ENCODE peak calls at places on chromosomes 1 and 21, in nine cellular contexts. One of them, this sample, is unnamed. For H3K36me3, the result is how much of the 10 kb centered on the place peaks cover.

GRCh38 chr1:15417365-15417934 is 7.8 kb downstream of the EFHD2 start:
- DNase-seq in IMR-90: peak
- DNase-seq in neural progenitor cell: no peak
- DNase-seq in prostate gland: no peak
- DNase-seq in cardiac muscle cell: no peak
- DNase-seq in ascending aorta: no peak
- DNase-seq in aorta: peak
- DNase-seq in fibroblast of lung: peak
- DNase-seq in esophagus muscularis mucosa: no peak
- DNase-seq in this sample: peak

GRCh38 chr1:68010543-68010942 is 39.9 kb downstream of the DIRAS3 start:
- DNase-seq in IMR-90: peak
- DNase-seq in neural progenitor cell: no peak
- DNase-seq in prostate gland: no peak
- DNase-seq in cardiac muscle cell: no peak
- DNase-seq in ascending aorta: no peak
- DNase-seq in aorta: no peak
- DNase-seq in fibroblast of lung: no peak
- DNase-seq in esophagus muscularis mucosa: no peak
- DNase-seq in this sample: no peak

GRCh38 chr21:44423312-44423821 is 31.9 kb upstream of the LRRC3 start:
- DNase-seq in IMR-90: no peak
- DNase-seq in neural progenitor cell: no peak
- DNase-seq in prostate gland: no peak
- DNase-seq in cardiac muscle cell: no peak
- DNase-seq in ascending aorta: peak
- DNase-seq in aorta: peak
- DNase-seq in fibroblast of lung: no peak
- DNase-seq in esophagus muscularis mucosa: no peak
- DNase-seq in this sample: peak

GRCh38 chr21:44279621-44280260 is 5.9 kb upstream of the AIRE start:
- DNase-seq in IMR-90: no peak
- DNase-seq in neural progenitor cell: no peak
- DNase-seq in prostate gland: no peak
- DNase-seq in cardiac muscle cell: no peak
- DNase-seq in ascending aorta: no peak
- DNase-seq in aorta: peak
- DNase-seq in fibroblast of lung: no peak
- DNase-seq in esophagus muscularis mucosa: no peak
- DNase-seq in this sample: no peak

GRCh38 chr1:56418047-56418680 is 161.2 kb downstream of the PLPP3 start:
- DNase-seq in IMR-90: no peak
- DNase-seq in neural progenitor cell: no peak
- DNase-seq in prostate gland: no peak
- DNase-seq in cardiac muscle cell: no peak
- DNase-seq in ascending aorta: no peak
- DNase-seq in aorta: no peak
- DNase-seq in fibroblast of lung: no peak
- DNase-seq in esophagus muscularis mucosa: no peak
- DNase-seq in this sample: no peak

GRCh38 chr1:234763361-234763760 is 153.4 kb upstream of the IRF2BP2 start:
- DNase-seq in IMR-90: no peak
- DNase-seq in neural progenitor cell: no peak
- DNase-seq in prostate gland: no peak
- DNase-seq in cardiac muscle cell: no peak
- DNase-seq in ascending aorta: no peak
- DNase-seq in aorta: no peak
- DNase-seq in fibroblast of lung: no peak
- DNase-seq in esophagus muscularis mucosa: no peak
- DNase-seq in this sample: no peak

GRCh38 chr1:234851450-234852438 is 241.8 kb upstream of the IRF2BP2 start:
- DNase-seq in IMR-90: peak
- DNase-seq in neural progenitor cell: no peak
- DNase-seq in prostate gland: no peak
- DNase-seq in cardiac muscle cell: no peak
- DNase-seq in ascending aorta: no peak
- DNase-seq in aorta: peak
- DNase-seq in fibroblast of lung: peak
- DNase-seq in esophagus muscularis mucosa: no peak
- DNase-seq in this sample: no peak

GRCh38 chr1:7079637-7080036 is 294.4 kb downstream of the CAMTA1 start:
- DNase-seq in IMR-90: no peak
- DNase-seq in neural progenitor cell: no peak
- DNase-seq in prostate gland: no peak
- DNase-seq in cardiac muscle cell: no peak
- DNase-seq in ascending aorta: no peak
- DNase-seq in aorta: no peak
- DNase-seq in fibroblast of lung: no peak
- DNase-seq in esophagus muscularis mucosa: no peak
- DNase-seq in this sample: no peak

GRCh38 chr1:46714976-46715375 is 3.9 kb downstream of the EFCAB14 start:
- DNase-seq in IMR-90: no peak
- DNase-seq in neural progenitor cell: no peak
- DNase-seq in prostate gland: no peak
- DNase-seq in cardiac muscle cell: no peak
- DNase-seq in ascending aorta: no peak
- DNase-seq in aorta: no peak
- DNase-seq in fibroblast of lung: no peak
- DNase-seq in esophagus muscularis mucosa: no peak
- DNase-seq in this sample: no peak
- H3K36me3 ChIP-seq in IMR-90: under half
- H3K36me3 ChIP-seq in neural progenitor cell: under half
- H3K36me3 ChIP-seq in prostate gland: under half
- H3K36me3 ChIP-seq in cardiac muscle cell: under half
- H3K36me3 ChIP-seq in ascending aorta: under half
- H3K36me3 ChIP-seq in aorta: under half
- H3K36me3 ChIP-seq in fibroblast of lung: under half
- H3K36me3 ChIP-seq in esophagus muscularis mucosa: under half
- H3K36me3 ChIP-seq in this sample: under half

GRCh38 chr1:110899458-110899843 is 26.5 kb downstream of the CD53 start:
- DNase-seq in IMR-90: no peak
- DNase-seq in neural progenitor cell: no peak
- DNase-seq in prostate gland: no peak
- DNase-seq in cardiac muscle cell: no peak
- DNase-seq in ascending aorta: no peak
- DNase-seq in aorta: no peak
- DNase-seq in fibroblast of lung: no peak
- DNase-seq in esophagus muscularis mucosa: no peak
- DNase-seq in this sample: no peak

GRCh38 chr1:110903853-110904500 is 31.0 kb downstream of the CD53 start:
- DNase-seq in IMR-90: no peak
- DNase-seq in neural progenitor cell: no peak
- DNase-seq in prostate gland: no peak
- DNase-seq in cardiac muscle cell: no peak
- DNase-seq in ascending aorta: no peak
- DNase-seq in aorta: no peak
- DNase-seq in fibroblast of lung: no peak
- DNase-seq in esophagus muscularis mucosa: no peak
- DNase-seq in this sample: no peak

GRCh38 chr1:110897685-110898084 is 24.7 kb downstream of the CD53 start:
- DNase-seq in IMR-90: no peak
- DNase-seq in neural progenitor cell: no peak
- DNase-seq in prostate gland: no peak
- DNase-seq in cardiac muscle cell: no peak
- DNase-seq in ascending aorta: no peak
- DNase-seq in aorta: no peak
- DNase-seq in fibroblast of lung: no peak
- DNase-seq in esophagus muscularis mucosa: no peak
- DNase-seq in this sample: no peak

GRCh38 chr1:110898734-110899457 is 25.9 kb downstream of the CD53 start:
- DNase-seq in IMR-90: no peak
- DNase-seq in neural progenitor cell: no peak
- DNase-seq in prostate gland: no peak
- DNase-seq in cardiac muscle cell: no peak
- DNase-seq in ascending aorta: no peak
- DNase-seq in aorta: no peak
- DNase-seq in fibroblast of lung: no peak
- DNase-seq in esophagus muscularis mucosa: no peak
- DNase-seq in this sample: no peak

DNA sequence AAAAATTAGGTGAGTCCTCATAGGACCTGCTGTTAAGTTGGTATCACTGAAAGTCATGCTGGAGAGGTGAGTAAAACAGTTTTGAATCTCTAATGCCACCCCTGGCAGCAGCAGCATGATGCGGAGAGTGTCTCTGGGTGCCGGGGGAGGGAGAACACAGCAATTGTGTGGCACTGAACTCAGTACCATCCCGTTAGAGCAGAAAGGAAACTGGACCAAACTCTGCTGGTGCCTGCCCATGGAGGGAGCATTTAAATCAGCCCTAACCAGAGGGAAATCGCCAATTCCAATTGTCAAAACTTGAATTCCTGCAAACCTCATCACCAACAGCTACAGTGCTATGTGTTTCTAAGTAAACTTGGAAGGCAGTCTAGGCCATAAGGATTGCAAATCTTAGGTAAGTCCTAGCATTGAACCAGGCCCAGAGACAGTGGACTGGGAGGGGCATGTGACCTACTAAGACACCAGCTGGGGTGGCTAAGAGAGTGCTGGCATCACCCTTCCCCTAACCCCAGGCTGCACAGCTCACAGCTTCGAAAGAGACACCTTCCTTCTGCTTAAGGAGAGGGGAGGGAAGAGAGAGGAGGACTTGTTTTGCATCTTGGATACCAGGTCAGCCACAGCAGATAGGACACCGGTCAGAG is 30.0 kb downstream of the CD53 start:
- DNase-seq in IMR-90: no peak
- DNase-seq in neural progenitor cell: no peak
- DNase-seq in prostate gland: no peak
- DNase-seq in cardiac muscle cell: no peak
- DNase-seq in ascending aorta: no peak
- DNase-seq in aorta: no peak
- DNase-seq in fibroblast of lung: no peak
- DNase-seq in esophagus muscularis mucosa: no peak
- DNase-seq in this sample: no peak
- H3K36me3 ChIP-seq in IMR-90: under half
- H3K36me3 ChIP-seq in neural progenitor cell: under half
- H3K36me3 ChIP-seq in prostate gland: under half
- H3K36me3 ChIP-seq in cardiac muscle cell: under half
- H3K36me3 ChIP-seq in ascending aorta: under half
- H3K36me3 ChIP-seq in aorta: under half
- H3K36me3 ChIP-seq in fibroblast of lung: under half
- H3K36me3 ChIP-seq in esophagus muscularis mucosa: under half
- H3K36me3 ChIP-seq in this sample: under half

DNA sequence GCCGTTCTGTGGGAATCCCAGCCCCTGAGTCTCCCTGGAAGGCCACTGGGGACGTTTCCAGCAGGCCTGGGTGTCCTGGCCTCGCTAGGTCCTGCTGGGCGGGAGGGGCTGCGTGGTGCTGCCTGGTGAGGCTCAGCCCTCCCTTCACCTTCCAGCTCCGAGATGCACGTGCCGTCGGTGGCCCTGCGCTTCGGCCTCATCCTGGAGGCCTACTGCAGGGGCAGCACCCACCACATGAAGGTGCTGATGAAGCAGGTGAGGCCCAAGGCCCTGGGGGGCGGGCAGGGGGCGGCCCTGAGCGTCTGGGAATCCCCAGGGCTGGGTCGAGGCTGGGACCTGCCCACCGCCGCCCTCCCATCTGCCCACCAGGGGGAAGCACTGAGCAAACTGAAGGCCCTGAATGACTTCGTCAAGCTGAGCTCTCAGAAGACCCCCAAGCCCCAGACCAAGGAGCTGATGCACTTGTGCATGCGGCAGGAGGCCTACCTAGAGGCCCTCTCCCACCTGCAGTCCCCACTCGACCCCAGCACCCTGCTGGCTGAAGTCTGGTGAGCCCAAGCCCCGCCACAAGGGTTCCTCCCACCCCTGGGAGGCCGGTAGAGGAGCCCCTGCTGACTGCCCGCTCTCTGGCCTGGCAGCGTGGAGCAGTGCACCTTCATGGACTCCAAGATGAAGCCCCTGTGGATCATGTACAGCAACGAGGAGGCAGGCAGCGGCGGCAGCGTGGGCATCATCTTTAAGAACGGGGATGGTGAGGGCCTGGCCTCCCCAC is 70.3 kb downstream of the PIK3CD start:
- DNase-seq in IMR-90: no peak
- DNase-seq in neural progenitor cell: peak
- DNase-seq in prostate gland: no peak
- DNase-seq in cardiac muscle cell: peak
- DNase-seq in ascending aorta: no peak
- DNase-seq in aorta: peak
- DNase-seq in fibroblast of lung: no peak
- DNase-seq in esophagus muscularis mucosa: no peak
- DNase-seq in this sample: peak
- H3K36me3 ChIP-seq in IMR-90: under half
- H3K36me3 ChIP-seq in neural progenitor cell: under half
- H3K36me3 ChIP-seq in prostate gland: under half
- H3K36me3 ChIP-seq in cardiac muscle cell: under half
- H3K36me3 ChIP-seq in ascending aorta: half or more
- H3K36me3 ChIP-seq in aorta: under half
- H3K36me3 ChIP-seq in fibroblast of lung: under half
- H3K36me3 ChIP-seq in esophagus muscularis mucosa: half or more
- H3K36me3 ChIP-seq in this sample: under half

DNA sequence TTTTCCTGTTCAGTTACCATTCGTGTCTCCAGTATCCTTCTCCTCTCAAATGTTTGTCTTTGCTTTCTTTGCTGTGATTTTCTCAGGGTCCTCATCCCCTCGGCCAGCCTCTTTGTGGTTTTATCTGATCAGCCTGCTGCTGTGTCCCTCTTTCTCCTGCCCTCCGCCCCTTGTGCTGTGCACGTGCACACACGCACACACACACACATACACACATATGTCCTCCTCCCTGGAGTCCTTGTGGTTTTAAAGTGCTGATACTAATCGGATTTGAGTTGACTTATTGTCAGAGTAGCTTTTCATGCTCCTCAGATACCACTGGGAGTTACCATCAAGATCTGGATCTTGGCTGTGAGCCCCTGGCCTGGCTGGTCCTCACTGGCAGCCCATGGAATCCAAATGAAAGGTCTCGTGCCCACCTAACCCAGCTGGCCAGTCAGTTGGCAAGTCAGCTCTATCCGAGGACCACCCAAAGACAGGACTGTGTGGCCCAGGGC is 34.1 kb downstream of the QSOX1 start:
- DNase-seq in IMR-90: no peak
- DNase-seq in neural progenitor cell: no peak
- DNase-seq in prostate gland: no peak
- DNase-seq in cardiac muscle cell: no peak
- DNase-seq in ascending aorta: no peak
- DNase-seq in aorta: no peak
- DNase-seq in fibroblast of lung: no peak
- DNase-seq in esophagus muscularis mucosa: no peak
- DNase-seq in this sample: no peak
- H3K36me3 ChIP-seq in IMR-90: half or more
- H3K36me3 ChIP-seq in neural progenitor cell: under half
- H3K36me3 ChIP-seq in prostate gland: under half
- H3K36me3 ChIP-seq in cardiac muscle cell: under half
- H3K36me3 ChIP-seq in ascending aorta: half or more
- H3K36me3 ChIP-seq in aorta: under half
- H3K36me3 ChIP-seq in fibroblast of lung: half or more
- H3K36me3 ChIP-seq in esophagus muscularis mucosa: half or more
- H3K36me3 ChIP-seq in this sample: under half